ENCODE peak calls at places on chromosomes 2 and 18, in seven cellular contexts. D is ovary; Y is naive thymus-derived CD4-positive, alpha-beta T cell; B is mammary epithelial cell; A is effector memory CD4-positive, alpha-beta T cell; L is BE2C; S is CD4-positive, alpha-beta memory T cell. N is an unnamed sample.

GRCh38 chr2:210553371-210553770 is 3.0 kb upstream of the CPS1 start:
- DNase-seq in D (no peak), Y (no peak), B (no peak), A (no peak), L (no peak), S (no peak), N (no peak)

GRCh38 chr2:42194428-42194827 is 25.3 kb downstream of the EML4 start:
- DNase-seq in D (no peak), Y (no peak), B (no peak), A (no peak), L (no peak), S (no peak), N (no peak)

GRCh38 chr2:72033636-72034035 is 114.0 kb downstream of the CYP26B1 start:
- DNase-seq in D (no peak), Y (no peak), B (no peak), A (no peak), L (no peak), S (no peak), N (no peak)

GRCh38 chr18:62436636-62437519 is 85.9 kb upstream of the ZCCHC2 start:
- DNase-seq in D (peak; percentile 86), Y (no peak), B (peak; percentile 91), A (no peak), L (no peak), S (no peak), N (no peak)

GRCh38 chr2:37378411-37378810 is 34.0 kb downstream of the QPCT start:
- DNase-seq in D (no peak), Y (no peak), B (peak; percentile 88), A (no peak), L (no peak), S (no peak), N (no peak)

GRCh38 chr2:124995185-124995912 is 970.3 kb downstream of the CNTNAP5 start:
- DNase-seq in D (no peak), Y (no peak), B (no peak), A (no peak), L (no peak), S (no peak), N (no peak)

GRCh38 chr2:7989823-7990222 is 692.0 kb upstream of the ID2 start:
- DNase-seq in D (no peak), Y (no peak), B (no peak), A (no peak), L (no peak), S (no peak), N (no peak)

GRCh38 chr2:7745369-7745768 is 828.2 kb downstream of the RNF144A start:
- DNase-seq in D (no peak), Y (no peak), B (no peak), A (no peak), L (no peak), S (no peak), N (no peak)

GRCh38 chr2:221097568-221097915 is 474.6 kb downstream of the EPHA4 start:
- DNase-seq in D (no peak), Y (no peak), B (peak; percentile 74), A (no peak), L (no peak), S (no peak), N (no peak)

GRCh38 chr2:103435010-103435409 is 673.2 kb downstream of the TMEM182 start:
- DNase-seq in D (no peak), Y (no peak), B (peak; percentile 24), A (no peak), L (no peak), S (no peak), N (no peak)

GRCh38 chr18:42437646-42438045 is 482.6 kb downstream of the PIK3C3 start:
- DNase-seq in D (no peak), Y (no peak), B (no peak), A (no peak), L (no peak), S (no peak), N (no peak)

GRCh38 chr2:147293958-147294824 is 550.6 kb upstream of the ACVR2A start:
- DNase-seq in D (no peak), Y (no peak), B (no peak), A (no peak), L (no peak), S (peak; percentile 25), N (no peak)

GRCh38 chr2:188189356-188189755 is 102.3 kb upstream of the GULP1 start:
- DNase-seq in D (no peak), Y (no peak), B (peak; percentile 87), A (no peak), L (no peak), S (no peak), N (no peak)

GRCh38 chr2:46590319-46590718 is 111.0 kb downstream of the TMEM247 start:
- DNase-seq in D (no peak), Y (no peak), B (no peak), A (no peak), L (no peak), S (no peak), N (no peak)

GRCh38 chr18:66603941-66604627 is at the start of gene CDH19:
- DNase-seq in D (no peak), Y (no peak), B (no peak), A (no peak), L (no peak), S (no peak), N (no peak)

GRCh38 chr2:197358927-197359326 is 48.3 kb upstream of the ANKRD44 start:
- DNase-seq in D (no peak), Y (no peak), B (peak; percentile 23), A (no peak), L (no peak), S (no peak), N (no peak)

GRCh38 chr2:21431078-21431477 is 307.3 kb downstream of the TDRD15 start:
- DNase-seq in D (no peak), Y (no peak), B (no peak), A (no peak), L (peak; percentile 91), S (no peak), N (no peak)

GRCh38 chr2:46352621-46353020 is 55.4 kb downstream of the EPAS1 start:
- DNase-seq in D (no peak), Y (no peak), B (no peak), A (no peak), L (no peak), S (no peak), N (no peak)

GRCh38 chr18:21053127-21053526 is 58.5 kb downstream of the ROCK1 start:
- DNase-seq in D (no peak), Y (no peak), B (peak; percentile 87), A (no peak), L (no peak), S (no peak), N (no peak)

GRCh38 chr2:199468561-199469513 is 11.1 kb upstream of the SATB2 start:
- DNase-seq in D (no peak), Y (no peak), B (no peak), A (no peak), L (no peak), S (no peak), N (no peak)
- H3K4me3 ChIP-seq in D (peak overlapping the region; percentile 0), Y (no peak overlapping the region), B (no peak overlapping the region), A (no peak overlapping the region), L (no peak overlapping the region), S (no peak overlapping the region), N (no peak overlapping the region)

DNA sequence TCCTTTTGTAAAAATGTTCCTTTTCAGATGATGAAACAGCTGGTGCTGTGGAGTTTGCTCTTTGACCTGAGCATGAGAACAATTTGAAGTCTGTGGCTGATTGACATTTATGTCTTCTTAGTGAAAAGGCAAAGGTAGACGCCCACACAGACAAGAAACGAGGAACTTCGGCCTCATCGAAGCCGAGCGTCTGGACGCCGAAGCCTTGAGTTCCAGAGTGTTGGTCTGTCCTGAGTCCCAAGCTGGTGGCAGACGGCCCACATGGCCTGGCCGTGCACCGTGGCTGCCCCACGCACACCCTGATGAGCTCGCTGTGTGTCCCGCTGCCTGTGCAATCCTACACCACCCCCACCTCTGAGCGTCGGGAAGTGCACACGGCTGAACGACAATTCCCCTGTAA is 20.7 kb upstream of the SNTG2 start:
- DNase-seq in D (no peak), Y (no peak), B (no peak), A (no peak), L (no peak), S (no peak), N (no peak)
- H3K9me3 ChIP-seq in D (no peaks in the 10 kb centered on the region), Y (no peaks in the 10 kb centered on the region), B (peaks cover 20% of the 10 kb centered on the region), A (no peaks in the 10 kb centered on the region), L (no peaks in the 10 kb centered on the region), S (no peaks in the 10 kb centered on the region), N (no peaks in the 10 kb centered on the region)

GRCh38 chr2:232386490-232386739 is 7.9 kb downstream of the ALPP start:
- DNase-seq in D (no peak), Y (no peak), B (no peak), A (no peak), L (no peak), S (no peak), N (no peak)

GRCh38 chr2:232386740-232387450 is 8.3 kb downstream of the ALPP start:
- DNase-seq in D (no peak), Y (no peak), B (peak; percentile 32), A (no peak), L (no peak), S (no peak), N (no peak)

GRCh38 chr2:232389327-232389726 is 10.8 kb downstream of the ALPP start:
- DNase-seq in D (no peak), Y (no peak), B (no peak), A (no peak), L (no peak), S (no peak), N (no peak)

GRCh38 chr2:232388324-232388891 is 9.9 kb downstream of the ALPP start:
- DNase-seq in D (no peak), Y (no peak), B (no peak), A (no peak), L (no peak), S (no peak), N (no peak)

DNA sequence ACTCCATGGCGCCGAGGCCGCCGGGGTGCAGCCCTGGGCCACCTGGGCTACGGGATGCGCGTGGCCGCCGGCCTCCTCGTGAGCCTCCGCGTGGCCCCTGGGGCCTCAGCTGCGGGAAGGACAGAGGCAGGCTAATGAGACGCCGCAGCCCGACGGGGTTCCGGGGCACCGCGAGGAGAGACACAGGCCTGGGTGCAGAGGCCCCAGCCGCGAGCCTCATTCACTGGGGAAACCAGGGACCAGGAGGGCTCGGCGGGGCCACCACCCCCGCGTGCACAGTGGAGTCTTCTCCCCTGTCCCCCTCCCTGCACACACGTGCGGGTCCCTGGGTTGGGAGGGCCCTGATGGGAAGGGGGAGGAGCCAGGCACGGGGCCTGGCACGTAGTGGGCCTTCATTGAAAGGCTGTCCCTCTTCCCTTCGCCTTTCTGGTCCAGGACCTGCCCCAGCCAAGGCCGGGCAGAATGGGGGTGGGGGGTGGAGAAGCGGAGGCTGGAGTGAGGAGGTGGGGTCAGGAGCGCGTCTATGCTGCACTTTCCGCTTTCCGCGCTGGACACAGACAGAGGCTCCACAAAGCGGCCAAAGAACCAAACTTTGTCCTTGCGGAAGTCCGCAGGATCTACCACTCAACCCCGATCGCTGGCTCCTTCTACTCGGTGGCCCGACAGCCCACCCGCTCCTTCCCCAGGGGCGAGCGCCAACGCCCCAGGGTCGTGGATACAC is 9.1 kb downstream of the ALPP start:
- DNase-seq in D (no peak), Y (no peak), B (no peak), A (no peak), L (no peak), S (no peak), N (no peak)
- H3K27me3 ChIP-seq in D (no peaks in the 10 kb centered on the region), Y (no peaks in the 10 kb centered on the region), B (peaks cover 44% of the 10 kb centered on the region), A (peaks cover 5% of the 10 kb centered on the region), L (peaks cover 89% of the 10 kb centered on the region), S (no peaks in the 10 kb centered on the region), N (no peaks in the 10 kb centered on the region)

GRCh38 chr2:75607988-75608683 is 38.4 kb upstream of the MRPL19 start:
- DNase-seq in D (no peak), Y (no peak), B (no peak), A (no peak), L (no peak), S (no peak), N (no peak)
- H3K4me3 ChIP-seq in D (no peak overlapping the region), Y (no peak overlapping the region), B (no peak overlapping the region), A (no peak overlapping the region), L (no peak overlapping the region), S (no peak overlapping the region), N (no peak overlapping the region)